ENCODE peak calls at places on chromosome 1, in nine cellular contexts. One of them, this sample, is unnamed.

GRCh38 chr1:61165402-61165801 is 83.0 kb downstream of the NFIA start:
- DNase-seq in adipocyte: no peak
- DNase-seq in HFFc6: no peak
- DNase-seq in stimulated activated CD4-positive, alpha-beta T cell treated with anti-CD3 and anti-CD28 coated beads, Interleukin-4, amount 100 ng/mL, for 4 hours: no peak
- DNase-seq in KG1: no peak
- DNase-seq in activated T-cell treated with anti-CD3 and anti-CD28 coated beads for 1 hour: no peak
- DNase-seq in OCI-M1: no peak
- DNase-seq in uterus: no peak
- DNase-seq in occipital lobe: no peak
- DNase-seq in this sample: no peak

GRCh38 chr1:62050165-62050564 is 144.5 kb upstream of the L1TD1 start:
- DNase-seq in occipital lobe: no peak
- DNase-seq in HFFc6: no peak
- DNase-seq in stimulated activated CD4-positive, alpha-beta T cell treated with anti-CD3 and anti-CD28 coated beads, Interleukin-4, amount 100 ng/mL, for 4 hours: no peak
- DNase-seq in OCI-M1: no peak
- DNase-seq in uterus: no peak
- DNase-seq in KG1: no peak
- DNase-seq in activated T-cell treated with anti-CD3 and anti-CD28 coated beads for 1 hour: no peak
- DNase-seq in adipocyte: no peak
- DNase-seq in this sample: no peak

GRCh38 chr1:47184090-47184735 is 5.6 kb downstream of the PDZK1IP1 start:
- DNase-seq in adipocyte: no peak
- DNase-seq in OCI-M1: no peak
- DNase-seq in activated T-cell treated with anti-CD3 and anti-CD28 coated beads for 1 hour: no peak
- DNase-seq in HFFc6: no peak
- DNase-seq in KG1: no peak
- DNase-seq in occipital lobe: no peak
- DNase-seq in uterus: no peak
- DNase-seq in stimulated activated CD4-positive, alpha-beta T cell treated with anti-CD3 and anti-CD28 coated beads, Interleukin-4, amount 100 ng/mL, for 4 hours: no peak
- DNase-seq in this sample: no peak

GRCh38 chr1:32339363-32339978 is 3.4 kb upstream of the MARCKSL1 start:
- DNase-seq in activated T-cell treated with anti-CD3 and anti-CD28 coated beads for 1 hour: no peak
- DNase-seq in OCI-M1: peak
- DNase-seq in stimulated activated CD4-positive, alpha-beta T cell treated with anti-CD3 and anti-CD28 coated beads, Interleukin-4, amount 100 ng/mL, for 4 hours: no peak
- DNase-seq in adipocyte: peak
- DNase-seq in uterus: no peak
- DNase-seq in HFFc6: peak
- DNase-seq in occipital lobe: no peak
- DNase-seq in KG1: no peak
- DNase-seq in this sample: no peak

GRCh38 chr1:7616076-7616833 is 154.8 kb upstream of the VAMP3 start:
- DNase-seq in HFFc6: no peak
- DNase-seq in stimulated activated CD4-positive, alpha-beta T cell treated with anti-CD3 and anti-CD28 coated beads, Interleukin-4, amount 100 ng/mL, for 4 hours: no peak
- DNase-seq in occipital lobe: no peak
- DNase-seq in KG1: no peak
- DNase-seq in uterus: no peak
- DNase-seq in activated T-cell treated with anti-CD3 and anti-CD28 coated beads for 1 hour: peak
- DNase-seq in OCI-M1: peak
- DNase-seq in adipocyte: peak
- DNase-seq in this sample: peak

GRCh38 chr1:2413495-2414296 is 1.3 kb upstream of the PEX10 start:
- DNase-seq in adipocyte: no peak
- DNase-seq in KG1: no peak
- DNase-seq in OCI-M1: peak
- DNase-seq in occipital lobe: no peak
- DNase-seq in HFFc6: no peak
- DNase-seq in activated T-cell treated with anti-CD3 and anti-CD28 coated beads for 1 hour: peak
- DNase-seq in uterus: peak
- DNase-seq in stimulated activated CD4-positive, alpha-beta T cell treated with anti-CD3 and anti-CD28 coated beads, Interleukin-4, amount 100 ng/mL, for 4 hours: no peak
- DNase-seq in this sample: no peak

GRCh38 chr1:65265296-65266271 is 43.8 kb upstream of the DNAJC6 start:
- DNase-seq in uterus: peak
- DNase-seq in HFFc6: peak
- DNase-seq in adipocyte: peak
- DNase-seq in stimulated activated CD4-positive, alpha-beta T cell treated with anti-CD3 and anti-CD28 coated beads, Interleukin-4, amount 100 ng/mL, for 4 hours: peak
- DNase-seq in occipital lobe: peak
- DNase-seq in KG1: no peak
- DNase-seq in OCI-M1: peak
- DNase-seq in activated T-cell treated with anti-CD3 and anti-CD28 coated beads for 1 hour: no peak
- DNase-seq in this sample: peak

GRCh38 chr1:163036661-163037060 is 32.5 kb upstream of the RGS4 start:
- DNase-seq in HFFc6: no peak
- DNase-seq in activated T-cell treated with anti-CD3 and anti-CD28 coated beads for 1 hour: no peak
- DNase-seq in stimulated activated CD4-positive, alpha-beta T cell treated with anti-CD3 and anti-CD28 coated beads, Interleukin-4, amount 100 ng/mL, for 4 hours: no peak
- DNase-seq in OCI-M1: no peak
- DNase-seq in KG1: no peak
- DNase-seq in adipocyte: no peak
- DNase-seq in uterus: no peak
- DNase-seq in occipital lobe: no peak
- DNase-seq in this sample: no peak

GRCh38 chr1:49626474-49626873 is 397.3 kb downstream of the AGBL4 start:
- DNase-seq in occipital lobe: no peak
- DNase-seq in uterus: no peak
- DNase-seq in stimulated activated CD4-positive, alpha-beta T cell treated with anti-CD3 and anti-CD28 coated beads, Interleukin-4, amount 100 ng/mL, for 4 hours: no peak
- DNase-seq in activated T-cell treated with anti-CD3 and anti-CD28 coated beads for 1 hour: no peak
- DNase-seq in KG1: no peak
- DNase-seq in adipocyte: no peak
- DNase-seq in HFFc6: no peak
- DNase-seq in OCI-M1: no peak
- DNase-seq in this sample: no peak

GRCh38 chr1:64861611-64862010 is 104.7 kb downstream of the JAK1 start:
- DNase-seq in KG1: no peak
- DNase-seq in uterus: no peak
- DNase-seq in activated T-cell treated with anti-CD3 and anti-CD28 coated beads for 1 hour: no peak
- DNase-seq in OCI-M1: no peak
- DNase-seq in occipital lobe: no peak
- DNase-seq in adipocyte: peak
- DNase-seq in HFFc6: peak
- DNase-seq in stimulated activated CD4-positive, alpha-beta T cell treated with anti-CD3 and anti-CD28 coated beads, Interleukin-4, amount 100 ng/mL, for 4 hours: no peak
- DNase-seq in this sample: no peak

GRCh38 chr1:39835110-39835509 is 46.4 kb upstream of the BMP8B start:
- DNase-seq in adipocyte: no peak
- DNase-seq in activated T-cell treated with anti-CD3 and anti-CD28 coated beads for 1 hour: no peak
- DNase-seq in KG1: no peak
- DNase-seq in stimulated activated CD4-positive, alpha-beta T cell treated with anti-CD3 and anti-CD28 coated beads, Interleukin-4, amount 100 ng/mL, for 4 hours: no peak
- DNase-seq in uterus: no peak
- DNase-seq in occipital lobe: no peak
- DNase-seq in HFFc6: no peak
- DNase-seq in OCI-M1: no peak
- DNase-seq in this sample: no peak

GRCh38 chr1:98034505-98034904 is 113.7 kb upstream of the DPYD start:
- DNase-seq in stimulated activated CD4-positive, alpha-beta T cell treated with anti-CD3 and anti-CD28 coated beads, Interleukin-4, amount 100 ng/mL, for 4 hours: no peak
- DNase-seq in uterus: no peak
- DNase-seq in activated T-cell treated with anti-CD3 and anti-CD28 coated beads for 1 hour: no peak
- DNase-seq in HFFc6: no peak
- DNase-seq in KG1: no peak
- DNase-seq in occipital lobe: no peak
- DNase-seq in adipocyte: no peak
- DNase-seq in OCI-M1: no peak
- DNase-seq in this sample: no peak

GRCh38 chr1:232769718-232770117 is 35.5 kb upstream of the MAP10 start:
- DNase-seq in uterus: no peak
- DNase-seq in HFFc6: no peak
- DNase-seq in OCI-M1: no peak
- DNase-seq in activated T-cell treated with anti-CD3 and anti-CD28 coated beads for 1 hour: no peak
- DNase-seq in KG1: no peak
- DNase-seq in adipocyte: peak
- DNase-seq in stimulated activated CD4-positive, alpha-beta T cell treated with anti-CD3 and anti-CD28 coated beads, Interleukin-4, amount 100 ng/mL, for 4 hours: no peak
- DNase-seq in occipital lobe: no peak
- DNase-seq in this sample: no peak

GRCh38 chr1:6701437-6702153 is at the start of gene DNAJC11:
- DNase-seq in HFFc6: peak
- DNase-seq in activated T-cell treated with anti-CD3 and anti-CD28 coated beads for 1 hour: peak
- DNase-seq in occipital lobe: peak
- DNase-seq in OCI-M1: peak
- DNase-seq in KG1: peak
- DNase-seq in adipocyte: peak
- DNase-seq in uterus: peak
- DNase-seq in stimulated activated CD4-positive, alpha-beta T cell treated with anti-CD3 and anti-CD28 coated beads, Interleukin-4, amount 100 ng/mL, for 4 hours: peak
- DNase-seq in this sample: peak

GRCh38 chr1:41677586-41677985 is 193.1 kb upstream of the EDN2 start:
- DNase-seq in HFFc6: no peak
- DNase-seq in KG1: no peak
- DNase-seq in stimulated activated CD4-positive, alpha-beta T cell treated with anti-CD3 and anti-CD28 coated beads, Interleukin-4, amount 100 ng/mL, for 4 hours: no peak
- DNase-seq in OCI-M1: no peak
- DNase-seq in activated T-cell treated with anti-CD3 and anti-CD28 coated beads for 1 hour: no peak
- DNase-seq in occipital lobe: no peak
- DNase-seq in uterus: no peak
- DNase-seq in adipocyte: no peak
- DNase-seq in this sample: no peak

This sample was measured in GM03348.